ENCODE peak calls at places on chromosomes 2 and 18, in five cellular contexts. F is PC-9, B is tibial nerve, Q is ovary, M is suprapubic skin. J is an unnamed sample.

GRCh38 chr2:111091811-111092211 is 28.9 kb upstream of the BCL2L11 start:
- DNase-seq in F (no peak), B (no peak), Q (no peak), M (no peak), J (no peak)

GRCh38 chr2:16661936-16662335 is 3.7 kb downstream of the CYRIA start:
- DNase-seq in F (no peak), B (no peak), Q (no peak), M (no peak), J (no peak)

GRCh38 chr2:174787485-174788205 is 23.4 kb upstream of the CHRNA1 start:
- DNase-seq in F (peak), B (no peak), Q (no peak), M (no peak), J (no peak)

GRCh38 chr18:581106-581505 is 926 bp downstream of the CETN1 start:
- DNase-seq in F (no peak), B (no peak), Q (no peak), M (no peak), J (no peak)

GRCh38 chr2:122168799-122169198 is 413.3 kb downstream of the TSN start:
- DNase-seq in F (no peak), B (no peak), Q (no peak), M (no peak), J (no peak)

GRCh38 chr2:211454684-211455083 is 898.3 kb downstream of the CPS1 start:
- DNase-seq in F (no peak), B (no peak), Q (no peak), M (no peak), J (no peak)

GRCh38 chr18:26383454-26384270 is 157.4 kb downstream of the TAF4B start:
- DNase-seq in F (no peak), B (no peak), Q (no peak), M (no peak), J (no peak)

GRCh38 chr2:182144780-182145170 is 159.1 kb downstream of the PPP1R1C start:
- DNase-seq in F (no peak), B (no peak), Q (no peak), M (no peak), J (no peak)

GRCh38 chr18:9126337-9126736 is 10.2 kb upstream of the ANKRD12 start:
- DNase-seq in F (no peak), B (no peak), Q (no peak), M (no peak), J (no peak)

GRCh38 chr2:190344275-190344827 is 962 bp downstream of the INPP1 start:
- DNase-seq in F (no peak), B (peak), Q (no peak), M (no peak), J (peak)

GRCh38 chr2:196170202-196170680 is 1.1 kb downstream of the STK17B start:
- DNase-seq in F (peak), B (peak), Q (no peak), M (no peak), J (peak)

GRCh38 chr2:72932045-72932444 is 14.7 kb downstream of the EMX1 start:
- DNase-seq in F (no peak), B (no peak), Q (no peak), M (no peak), J (no peak)

GRCh38 chr18:12628706-12629702 is 28.9 kb downstream of the SPIRE1 start:
- DNase-seq in F (no peak), B (no peak), Q (no peak), M (no peak), J (no peak)

GRCh38 chr2:114925296-114926255 is 483.1 kb downstream of the DPP10 start:
- DNase-seq in F (no peak), B (no peak), Q (no peak), M (no peak), J (no peak)

GRCh38 chr2:61770746-61771145 is 83.1 kb downstream of the FAM161A start:
- DNase-seq in F (peak), B (no peak), Q (no peak), M (no peak), J (no peak)

GRCh38 chr2:228675715-228676114 is 494.2 kb upstream of the SPHKAP start:
- DNase-seq in F (no peak), B (no peak), Q (no peak), M (no peak), J (no peak)

GRCh38 chr18:50158866-50159653 is 35.9 kb downstream of the MYO5B start:
- DNase-seq in F (peak), B (no peak), Q (no peak), M (no peak), J (no peak)

GRCh38 chr2:51953931-51954330 is 922.0 kb upstream of the NRXN1 start:
- DNase-seq in F (no peak), B (no peak), Q (no peak), M (no peak), J (no peak)

GRCh38 chr18:47749195-47749973 is 181.1 kb downstream of the SMAD2 start:
- DNase-seq in F (peak), B (peak), Q (peak), M (no peak), J (peak)

GRCh38 chr2:166917433-166917832 is 29.2 kb downstream of the XIRP2 start:
- DNase-seq in F (no peak), B (no peak), Q (no peak), M (no peak), J (no peak)

GRCh38 chr2:101197215-101197745 is 46.1 kb upstream of the TBC1D8 start:
- DNase-seq in F (no peak), B (no peak), Q (no peak), M (no peak), J (no peak)

GRCh38 chr18:31241900-31242409 is 76.0 kb upstream of the DSG1 start:
- DNase-seq in F (peak), B (no peak), Q (no peak), M (no peak), J (no peak)

GRCh38 chr18:10973579-10974260 is 175.6 kb downstream of the PIEZO2 start:
- DNase-seq in F (no peak), B (no peak), Q (peak), M (no peak), J (no peak)

GRCh38 chr2:38505779-38506178 is 96.9 kb downstream of the HNRNPLL start:
- DNase-seq in F (no peak), B (peak), Q (peak), M (no peak), J (peak)

GRCh38 chr2:70472256-70472905 is 81.2 kb downstream of the TGFA start:
- DNase-seq in F (no peak), B (no peak), Q (no peak), M (no peak), J (no peak)

GRCh38 chr18:75029456-75029855 is 179.5 kb downstream of the PTGR3 start:
- DNase-seq in F (no peak), B (no peak), Q (no peak), M (no peak), J (no peak)

GRCh38 chr2:165621086-165621560 is 151.6 kb downstream of the CSRNP3 start:
- DNase-seq in F (no peak), B (no peak), Q (no peak), M (no peak), J (no peak)

GRCh38 chr2:220181158-220181557 is 553.7 kb downstream of the SLC4A3 start:
- DNase-seq in F (no peak), B (no peak), Q (no peak), M (no peak), J (no peak)

GRCh38 chr2:46569766-46570165 is 90.4 kb downstream of the TMEM247 start:
- DNase-seq in F (no peak), B (no peak), Q (no peak), M (no peak), J (no peak)
- H3K27ac ChIP-seq in F (no peak), B (peak), Q (peak), M (peak), J (peak)

DNA sequence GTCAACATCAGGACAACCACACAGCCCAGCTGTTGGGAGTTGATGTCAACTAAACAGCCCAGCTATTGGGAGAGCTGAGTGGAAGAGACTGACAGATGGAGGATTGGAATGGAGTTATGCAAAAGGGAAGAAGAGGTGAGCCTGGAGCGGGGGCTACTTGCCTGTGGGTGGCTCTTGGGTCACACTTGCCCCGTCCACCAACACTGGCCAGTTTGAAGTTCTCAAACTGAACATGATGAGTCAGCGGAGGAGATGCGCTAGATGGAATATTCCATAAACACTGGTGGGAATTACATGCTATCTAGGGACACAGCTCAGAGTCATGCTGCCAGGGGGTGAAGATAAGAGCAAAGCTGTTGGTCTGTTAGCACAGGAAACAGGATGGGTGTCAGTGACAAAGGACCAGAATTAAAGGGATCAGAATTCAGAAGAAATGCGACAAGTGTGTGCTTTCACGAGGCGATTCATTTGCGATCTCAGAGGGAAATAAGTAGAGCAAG is 33.2 kb upstream of the AGAP1 start:
- DNase-seq in F (no peak), B (no peak), Q (no peak), M (no peak), J (no peak)
- H3K27ac ChIP-seq in F (no peak), B (no peak), Q (no peak), M (no peak), J (no peak)

GRCh38 chr2:178990533-178991241 is 59.2 kb downstream of the CCDC141 start:
- DNase-seq in F (no peak), B (no peak), Q (no peak), M (no peak), J (no peak)
- H3K27ac ChIP-seq in F (no peak), B (no peak), Q (no peak), M (no peak), J (no peak)

DNA sequence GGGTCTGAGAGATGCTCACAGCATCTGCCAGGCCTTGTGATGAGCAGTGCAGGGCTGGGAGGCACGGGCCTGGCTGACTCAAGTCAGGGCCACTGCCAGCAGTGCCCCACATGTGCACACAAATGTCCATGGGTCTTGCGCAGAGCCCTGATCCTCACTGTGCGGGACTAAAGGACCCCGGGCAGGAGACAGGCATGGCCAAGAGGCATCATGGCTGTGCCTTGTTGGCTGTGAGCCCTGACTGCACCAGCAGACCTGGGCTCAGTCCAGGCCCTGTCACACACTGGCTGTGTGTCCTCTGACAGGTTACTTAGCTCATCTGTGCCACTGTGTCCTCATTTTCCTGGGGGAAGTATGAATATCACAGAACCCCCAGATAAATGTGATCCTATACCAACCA is 4.0 kb downstream of the KCNIP3 start:
- DNase-seq in F (no peak), B (no peak), Q (no peak), M (no peak), J (no peak)
- H3K27ac ChIP-seq in F (no peak), B (no peak), Q (no peak), M (no peak), J (no peak)

DNA sequence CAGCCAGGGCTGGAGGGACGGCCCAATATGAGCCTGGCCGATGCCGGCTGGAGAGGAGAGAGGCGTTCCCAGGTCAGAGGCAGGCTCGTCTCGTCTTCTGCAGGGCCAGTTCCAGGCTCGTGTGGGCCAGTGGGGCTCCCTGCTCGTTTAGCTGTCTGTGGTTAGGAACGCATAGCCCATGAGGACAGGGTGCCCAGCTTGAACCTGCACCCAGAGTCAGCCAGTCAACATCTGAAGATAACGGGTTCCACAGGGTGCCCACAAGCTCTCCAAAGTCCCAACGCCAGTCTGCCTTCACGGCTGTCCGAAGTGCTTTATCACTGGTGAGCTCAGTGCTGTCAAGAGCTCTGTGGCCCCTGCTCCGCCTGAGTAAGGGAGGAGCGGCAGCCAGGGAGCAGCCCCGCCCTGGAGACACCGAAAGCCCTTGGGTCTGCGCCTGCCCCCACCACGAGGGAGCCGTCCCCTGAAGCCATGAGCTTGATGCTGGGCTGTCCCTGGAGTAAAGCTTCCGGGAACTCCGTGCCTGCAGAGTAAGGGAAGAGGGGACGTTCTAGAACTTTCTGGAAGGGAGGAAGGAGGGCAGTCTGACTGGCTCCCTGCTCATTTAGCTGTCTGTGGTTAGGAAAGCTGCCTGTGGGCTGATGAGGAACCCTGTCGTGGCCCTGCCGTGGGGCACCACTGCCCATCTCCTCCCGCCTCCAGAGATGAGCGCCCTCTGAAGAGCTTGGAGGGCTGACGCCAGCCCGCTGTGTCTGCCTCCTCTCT is 2.7 kb upstream of the HSBP1L1 start:
- DNase-seq in F (peak), B (no peak), Q (peak), M (no peak), J (no peak)
- H3K27ac ChIP-seq in F (no peak), B (peak), Q (no peak), M (peak), J (no peak)